ENCODE peak calls at places on chromosomes 4 and X, in ten cellular contexts. V is stimulated activated CD8-positive, alpha-beta memory T cell treated with anti-CD3 and anti-CD28 coated beads, Interleukin-4, amount 100 ng/mL, for 24 hours; Z is iris pigment epithelial cell; E is activated gamma-delta T cell; F is endothelial cell; G is HT1080; Y is AG20443; T is midbrain; J is AG04450; P is transverse colon. X is an unnamed sample.
A peak's percentile ranks its signal among the peaks of the same experiment; 100 is the strongest.

GRCh38 chr4:2060578-2061207 is 1.6 kb downstream of the NAT8L start:
- DNase-seq in P (peak; percentile 32), T (no peak), Y (no peak), E (no peak), F (no peak), G (no peak), V (no peak), Z (no peak), J (no peak), X (peak; percentile 53)

GRCh38 chrX:79524642-79525041 is 157.5 kb upstream of the ITM2A start:
- DNase-seq in P (no peak), G (no peak), J (no peak), V (no peak), T (no peak), E (no peak), F (peak; percentile 3), Z (peak; percentile 4), Y (no peak), X (no peak)

GRCh38 chrX:53476371-53476770 is 42.2 kb upstream of the HSD17B10 start:
- DNase-seq in P (no peak), Z (peak; percentile 90), T (no peak), V (no peak), Y (peak; percentile 29), G (no peak), E (no peak), F (no peak), J (no peak), X (no peak)

GRCh38 chrX:106894392-106894909 is 8.7 kb downstream of the RIPPLY1 start:
- DNase-seq in G (peak; percentile 71), Z (peak; percentile 77), V (peak; percentile 28), F (peak; percentile 59), J (peak; percentile 30), T (peak; percentile 67), E (no peak), P (peak; percentile 45), Y (peak; percentile 66), X (peak; percentile 70)

GRCh38 chr4:105598787-105599186 is 46.4 kb downstream of the ARHGEF38 start:
- DNase-seq in G (peak; percentile 38), V (no peak), F (no peak), Z (no peak), Y (no peak), T (no peak), E (no peak), P (no peak), J (no peak), X (no peak)

GRCh38 chr4:102759835-102760644 is 728 bp downstream of the MANBA start:
- DNase-seq in G (peak; percentile 48), V (no peak), T (peak; percentile 80), J (no peak), F (no peak), Y (peak; percentile 47), Z (peak; percentile 52), E (no peak), P (peak; percentile 28), X (peak; percentile 7)

GRCh38 chr4:87856816-87857215 is 24.0 kb downstream of the MEPE start:
- DNase-seq in P (no peak), F (no peak), Y (no peak), T (no peak), Z (peak; percentile 31), G (no peak), E (no peak), V (no peak), J (no peak), X (no peak)

GRCh38 chr4:164876680-164877324 is at the start of gene APELA:
- DNase-seq in G (no peak), T (no peak), Z (no peak), E (no peak), P (no peak), F (no peak), V (no peak), Y (no peak), J (no peak), X (peak; percentile 14)

GRCh38 chrX:54640721-54641120 is 110.7 kb downstream of the GNL3L start:
- DNase-seq in Z (peak; percentile 49), Y (no peak), P (no peak), E (no peak), F (no peak), G (no peak), T (no peak), V (no peak), J (no peak), X (peak; percentile 8)

GRCh38 chr4:126794363-126794762 is 838.4 kb upstream of the INTU start:
- DNase-seq in G (peak; percentile 17), V (no peak), P (no peak), Z (peak; percentile 89), Y (no peak), J (no peak), F (no peak), E (no peak), T (no peak), X (no peak)

GRCh38 chr4:71994559-71994958 is 37.2 kb upstream of the NPFFR2 start:
- DNase-seq in E (no peak), V (no peak), Z (no peak), F (no peak), J (no peak), P (no peak), G (no peak), T (no peak), Y (no peak), X (no peak)

GRCh38 chr4:76811604-76812412 is 86.1 kb downstream of the SOWAHB start:
- DNase-seq in E (no peak), G (no peak), J (no peak), Y (peak; percentile 48), Z (peak; percentile 56), F (no peak), T (no peak), V (no peak), P (no peak), X (no peak)

GRCh38 chr4:791866-792630 is 33.9 kb downstream of the CPLX1 start:
- DNase-seq in F (no peak), G (no peak), E (no peak), V (peak; percentile 26), Y (no peak), T (no peak), P (peak; percentile 55), J (no peak), Z (peak; percentile 24), X (peak; percentile 49)

GRCh38 chr4:165873298-165874071 is 448 bp downstream of the TLL1 start:
- DNase-seq in T (peak; percentile 22), P (no peak), E (no peak), G (peak; percentile 23), V (no peak), Y (peak; percentile 71), Z (peak; percentile 16), J (no peak), F (peak; percentile 67), X (peak; percentile 69)

GRCh38 chr4:108450236-108450898 is 170.0 kb upstream of the RPL34 start:
- DNase-seq in E (no peak), P (no peak), J (no peak), Z (no peak), F (no peak), V (no peak), Y (no peak), G (no peak), T (no peak), X (no peak)

GRCh38 chr4:3739577-3739976 is 26.6 kb upstream of the ADRA2C start:
- DNase-seq in T (no peak), J (no peak), E (no peak), G (no peak), F (no peak), V (no peak), P (no peak), Y (no peak), Z (no peak), X (no peak)

GRCh38 chr4:7662507-7662846 is 227.7 kb upstream of the PSAPL1 start:
- DNase-seq in T (no peak), G (no peak), Y (no peak), Z (no peak), F (no peak), J (no peak), E (no peak), P (no peak), V (no peak), X (no peak)

GRCh38 chr4:53227451-53227850 is 138.4 kb downstream of the SCFD2 start:
- DNase-seq in J (no peak), T (no peak), P (no peak), Z (no peak), Y (no peak), V (no peak), G (no peak), E (no peak), F (no peak), X (no peak)

GRCh38 chr4:79235074-79235473 is 90.8 kb downstream of the NAA11 start:
- DNase-seq in Z (no peak), V (no peak), F (no peak), T (no peak), E (no peak), G (no peak), J (no peak), Y (no peak), P (no peak), X (no peak)

GRCh38 chrX:123682182-123682581 is 50.7 kb downstream of the THOC2 start:
- DNase-seq in Z (no peak), J (no peak), T (no peak), G (no peak), E (no peak), V (no peak), P (no peak), F (no peak), Y (no peak), X (no peak)

GRCh38 chrX:97416461-97416860 is 532.8 kb downstream of the RPA4 start:
- DNase-seq in Z (no peak), V (no peak), F (no peak), E (no peak), Y (no peak), P (no peak), G (peak; percentile 21), J (no peak), T (no peak), X (no peak)

GRCh38 chr4:52588771-52589591 is 70.1 kb downstream of the USP46 start:
- DNase-seq in P (no peak), J (peak; percentile 66), G (peak; percentile 92), F (no peak), T (no peak), Y (peak; percentile 44), Z (peak; percentile 96), V (no peak), E (peak; percentile 9), X (no peak)

GRCh38 chr4:126591583-126591982 is 1041.2 kb upstream of the INTU start:
- DNase-seq in V (no peak), T (no peak), P (no peak), E (no peak), J (no peak), F (no peak), G (no peak), Y (no peak), Z (peak; percentile 16), X (no peak)

GRCh38 chr4:131547506-131547981 is 1601.5 kb upstream of the PCDH10 start:
- DNase-seq in Y (no peak), P (no peak), V (no peak), J (no peak), T (no peak), F (no peak), E (no peak), Z (no peak), G (no peak), X (no peak)

GRCh38 chr4:103429283-103429682 is 231.1 kb upstream of the CENPE start:
- DNase-seq in G (peak; percentile 20), Z (no peak), Y (no peak), J (no peak), F (peak; percentile 16), E (no peak), T (no peak), V (no peak), P (no peak), X (peak; percentile 18)